ENCODE peak calls at places on chromosomes 12 and 14, in six cellular contexts. One of them, this sample, is unnamed.

GRCh38 chr12:80620281-80620680 is 87.2 kb upstream of the MYF6 start:
- DNase-seq in B cell: no peak
- DNase-seq in hepatic stellate cell: no peak
- DNase-seq in stimulated activated CD8-positive, alpha-beta memory T cell treated with anti-CD3 and anti-CD28 coated beads, Interleukin-4, amount 100 ng/mL, for 1 hour: no peak
- DNase-seq in heart right ventricle: no peak
- DNase-seq in activated CD4-positive, alpha-beta T cell treated with anti-CD3 and anti-CD28 coated beads, Interleukin-2, amount 50 U/mL, for 48 hours: no peak
- DNase-seq in this sample: no peak

GRCh38 chr14:72590577-72590976 is 303.3 kb downstream of the DPF3 start:
- DNase-seq in activated CD4-positive, alpha-beta T cell treated with anti-CD3 and anti-CD28 coated beads, Interleukin-2, amount 50 U/mL, for 48 hours: peak; percentile 6
- DNase-seq in heart right ventricle: no peak
- DNase-seq in B cell: no peak
- DNase-seq in hepatic stellate cell: no peak
- DNase-seq in stimulated activated CD8-positive, alpha-beta memory T cell treated with anti-CD3 and anti-CD28 coated beads, Interleukin-4, amount 100 ng/mL, for 1 hour: no peak
- DNase-seq in this sample: no peak

GRCh38 chr12:79561401-79562132 is 129.2 kb downstream of the PAWR start:
- DNase-seq in hepatic stellate cell: no peak
- DNase-seq in activated CD4-positive, alpha-beta T cell treated with anti-CD3 and anti-CD28 coated beads, Interleukin-2, amount 50 U/mL, for 48 hours: no peak
- DNase-seq in heart right ventricle: no peak
- DNase-seq in B cell: no peak
- DNase-seq in stimulated activated CD8-positive, alpha-beta memory T cell treated with anti-CD3 and anti-CD28 coated beads, Interleukin-4, amount 100 ng/mL, for 1 hour: no peak
- DNase-seq in this sample: no peak

GRCh38 chr14:54976316-54976715 is 50.6 kb downstream of the WDHD1 start:
- DNase-seq in activated CD4-positive, alpha-beta T cell treated with anti-CD3 and anti-CD28 coated beads, Interleukin-2, amount 50 U/mL, for 48 hours: no peak
- DNase-seq in heart right ventricle: no peak
- DNase-seq in B cell: no peak
- DNase-seq in stimulated activated CD8-positive, alpha-beta memory T cell treated with anti-CD3 and anti-CD28 coated beads, Interleukin-4, amount 100 ng/mL, for 1 hour: no peak
- DNase-seq in hepatic stellate cell: peak; percentile 16
- DNase-seq in this sample: no peak

GRCh38 chr12:132147423-132148367 is 3.4 kb downstream of the NOC4L start:
- DNase-seq in B cell: no peak
- DNase-seq in hepatic stellate cell: no peak
- DNase-seq in heart right ventricle: no peak
- DNase-seq in stimulated activated CD8-positive, alpha-beta memory T cell treated with anti-CD3 and anti-CD28 coated beads, Interleukin-4, amount 100 ng/mL, for 1 hour: no peak
- DNase-seq in activated CD4-positive, alpha-beta T cell treated with anti-CD3 and anti-CD28 coated beads, Interleukin-2, amount 50 U/mL, for 48 hours: no peak
- DNase-seq in this sample: no peak

GRCh38 chr12:125065021-125065752 is at the start of gene AACS:
- DNase-seq in heart right ventricle: peak; percentile 77
- DNase-seq in B cell: peak; percentile 99
- DNase-seq in stimulated activated CD8-positive, alpha-beta memory T cell treated with anti-CD3 and anti-CD28 coated beads, Interleukin-4, amount 100 ng/mL, for 1 hour: peak; percentile 59
- DNase-seq in activated CD4-positive, alpha-beta T cell treated with anti-CD3 and anti-CD28 coated beads, Interleukin-2, amount 50 U/mL, for 48 hours: peak; percentile 79
- DNase-seq in hepatic stellate cell: peak; percentile 91
- DNase-seq in this sample: no peak

GRCh38 chr12:8699714-8700113 is 1.9 kb downstream of the RIMKLB start:
- DNase-seq in activated CD4-positive, alpha-beta T cell treated with anti-CD3 and anti-CD28 coated beads, Interleukin-2, amount 50 U/mL, for 48 hours: no peak
- DNase-seq in heart right ventricle: no peak
- DNase-seq in stimulated activated CD8-positive, alpha-beta memory T cell treated with anti-CD3 and anti-CD28 coated beads, Interleukin-4, amount 100 ng/mL, for 1 hour: no peak
- DNase-seq in B cell: no peak
- DNase-seq in hepatic stellate cell: no peak
- DNase-seq in this sample: no peak

GRCh38 chr14:44846232-44846824 is 115.4 kb downstream of the KLHL28 start:
- DNase-seq in hepatic stellate cell: peak; percentile 18
- DNase-seq in stimulated activated CD8-positive, alpha-beta memory T cell treated with anti-CD3 and anti-CD28 coated beads, Interleukin-4, amount 100 ng/mL, for 1 hour: no peak
- DNase-seq in activated CD4-positive, alpha-beta T cell treated with anti-CD3 and anti-CD28 coated beads, Interleukin-2, amount 50 U/mL, for 48 hours: no peak
- DNase-seq in heart right ventricle: no peak
- DNase-seq in B cell: peak; percentile 24
- DNase-seq in this sample: no peak

GRCh38 chr12:109169262-109169661 is 52.9 kb downstream of the ACACB start:
- DNase-seq in stimulated activated CD8-positive, alpha-beta memory T cell treated with anti-CD3 and anti-CD28 coated beads, Interleukin-4, amount 100 ng/mL, for 1 hour: no peak
- DNase-seq in heart right ventricle: no peak
- DNase-seq in B cell: no peak
- DNase-seq in activated CD4-positive, alpha-beta T cell treated with anti-CD3 and anti-CD28 coated beads, Interleukin-2, amount 50 U/mL, for 48 hours: no peak
- DNase-seq in hepatic stellate cell: no peak
- DNase-seq in this sample: no peak

This sample was measured in cortex of kidney.